ENCODE peak calls at places on chromosomes 1 and 21, in six cellular contexts. J is C1 segment of cervical spinal cord; U is fibroblast of the aortic adventitia; C is iPS DF 6.9; S is activated T-helper 1 cell treated with anti-CD3 and anti-CD28 coated beads, Interleukin-2, amount 50 U/mL, for 16 hours; Z is activated T-cell treated with anti-CD3 and anti-CD28 coated beads for 1 hour. X is an unnamed sample.
A peak's percentile ranks its signal among the peaks of the same experiment; 100 is the strongest.

GRCh38 chr1:215957692-215958091 is 390.6 kb downstream of the KCTD3 start:
- DNase-seq in S (no peak), U (peak; percentile 28), Z (no peak), J (no peak), C (no peak), X (no peak)

GRCh38 chr21:25818156-25818950 is 83.6 kb downstream of the GABPA start:
- DNase-seq in Z (no peak), J (no peak), S (no peak), C (no peak), U (no peak), X (no peak)

GRCh38 chr1:71351438-71351837 is 270.6 kb upstream of the ZRANB2 start:
- DNase-seq in U (peak; percentile 89), S (no peak), J (no peak), C (no peak), Z (no peak), X (no peak)

GRCh38 chr1:7334475-7335035 is 436.5 kb upstream of the VAMP3 start:
- DNase-seq in J (no peak), C (no peak), U (peak; percentile 24), Z (no peak), S (no peak), X (no peak)

GRCh38 chr21:37166733-37167132 is 93.7 kb downstream of the TTC3 start:
- DNase-seq in C (peak; percentile 31), J (no peak), S (no peak), U (peak; percentile 15), Z (no peak), X (no peak)

GRCh38 chr1:23718482-23718881 is 24.8 kb upstream of the ELOA start:
- DNase-seq in U (peak; percentile 42), Z (no peak), J (no peak), S (no peak), C (peak; percentile 82), X (no peak)

GRCh38 chr1:109928591-109929111 is 18.0 kb downstream of the CSF1 start:
- DNase-seq in S (no peak), U (peak; percentile 86), J (peak; percentile 57), Z (no peak), C (no peak), X (no peak)

GRCh38 chr1:205493241-205494085 is 11.0 kb upstream of the CDK18 start:
- DNase-seq in C (no peak), U (peak; percentile 80), S (no peak), J (no peak), Z (no peak), X (no peak)

GRCh38 chr1:160328171-160328570 is 14.9 kb downstream of the COPA start:
- DNase-seq in C (no peak), U (no peak), S (no peak), J (no peak), Z (no peak), X (no peak)

GRCh38 chr1:234163267-234163919 is 209.9 kb upstream of the COA6 start:
- DNase-seq in S (no peak), U (no peak), C (no peak), J (peak; percentile 76), Z (no peak), X (no peak)

GRCh38 chr1:161502641-161503393 is 2.4 kb upstream of the FCGR2A start:
- DNase-seq in C (no peak), Z (no peak), J (no peak), S (no peak), U (peak; percentile 31), X (no peak)

GRCh38 chr21:33403128-33403785 is at the start of gene IFNGR2:
- DNase-seq in U (no peak), S (peak; percentile 45), C (no peak), Z (peak; percentile 38), J (no peak), X (peak; percentile 39)

GRCh38 chr1:1862905-1863547 is 27.9 kb downstream of the GNB1 start:
- DNase-seq in J (no peak), S (no peak), Z (no peak), U (peak; percentile 42), C (no peak), X (no peak)

GRCh38 chr21:42671778-42672593 is 18.6 kb downstream of the PDE9A start:
- DNase-seq in J (no peak), C (no peak), S (no peak), Z (no peak), U (no peak), X (no peak)

GRCh38 chr1:7710859-7711258 is 60.2 kb upstream of the VAMP3 start:
- DNase-seq in Z (no peak), J (no peak), S (no peak), U (no peak), C (no peak), X (no peak)

GRCh38 chr1:116911779-116912469 is 2.2 kb downstream of the PTGFRN start:
- DNase-seq in J (no peak), Z (no peak), U (no peak), C (no peak), S (no peak), X (no peak)

GRCh38 chr1:110916669-110917306 is 43.8 kb downstream of the CD53 start:
- DNase-seq in C (no peak), J (no peak), S (no peak), U (peak; percentile 40), Z (no peak), X (no peak)